ENCODE peak calls at places on chromosome 12, in nine cellular contexts. One of them, this sample, is unnamed.

GRCh38 chr12:1930816-1931597 is 12.6 kb upstream of the CACNA2D4 start:
- DNase-seq in tibial nerve: no peak
- DNase-seq in colonic mucosa: no peak
- DNase-seq in stomach: peak; percentile 15
- DNase-seq in transverse colon: no peak
- DNase-seq in aorta: no peak
- DNase-seq in IMR-90: no peak
- DNase-seq in uterus: peak; percentile 4
- DNase-seq in body of pancreas: no peak
- DNase-seq in this sample: no peak

GRCh38 chr12:109741970-109742372 is 28.3 kb downstream of the FAM222A start:
- DNase-seq in tibial nerve: no peak
- DNase-seq in colonic mucosa: no peak
- DNase-seq in stomach: peak; percentile 18
- DNase-seq in transverse colon: no peak
- DNase-seq in aorta: peak; percentile 23
- DNase-seq in IMR-90: no peak
- DNase-seq in uterus: no peak
- DNase-seq in body of pancreas: peak; percentile 9
- DNase-seq in this sample: no peak

GRCh38 chr12:55683676-55684075 is 24.0 kb downstream of the ITGA7 start:
- DNase-seq in tibial nerve: no peak
- DNase-seq in colonic mucosa: no peak
- DNase-seq in stomach: no peak
- DNase-seq in transverse colon: no peak
- DNase-seq in aorta: peak; percentile 35
- DNase-seq in IMR-90: no peak
- DNase-seq in uterus: no peak
- DNase-seq in body of pancreas: no peak
- DNase-seq in this sample: no peak

GRCh38 chr12:20946732-20947131 is 136.2 kb downstream of the SLCO1B3 start:
- DNase-seq in tibial nerve: no peak
- DNase-seq in colonic mucosa: peak; percentile 36
- DNase-seq in stomach: no peak
- DNase-seq in transverse colon: no peak
- DNase-seq in aorta: no peak
- DNase-seq in IMR-90: no peak
- DNase-seq in uterus: no peak
- DNase-seq in body of pancreas: peak; percentile 62
- DNase-seq in this sample: no peak

GRCh38 chr12:120822832-120823503 is 81.2 kb downstream of the SPPL3 start:
- DNase-seq in tibial nerve: no peak
- DNase-seq in colonic mucosa: no peak
- DNase-seq in stomach: no peak
- DNase-seq in transverse colon: no peak
- DNase-seq in aorta: no peak
- DNase-seq in IMR-90: no peak
- DNase-seq in uterus: no peak
- DNase-seq in body of pancreas: no peak
- DNase-seq in this sample: no peak

GRCh38 chr12:7602287-7602686 is 63.4 kb downstream of the APOBEC1 start:
- DNase-seq in tibial nerve: no peak
- DNase-seq in colonic mucosa: no peak
- DNase-seq in stomach: no peak
- DNase-seq in transverse colon: no peak
- DNase-seq in aorta: no peak
- DNase-seq in IMR-90: peak; percentile 11
- DNase-seq in uterus: no peak
- DNase-seq in body of pancreas: no peak
- DNase-seq in this sample: no peak

GRCh38 chr12:99435095-99435791 is 212.3 kb upstream of the GARIN6 start:
- DNase-seq in tibial nerve: no peak
- DNase-seq in colonic mucosa: no peak
- DNase-seq in stomach: no peak
- DNase-seq in transverse colon: no peak
- DNase-seq in aorta: no peak
- DNase-seq in IMR-90: no peak
- DNase-seq in uterus: no peak
- DNase-seq in body of pancreas: no peak
- DNase-seq in this sample: no peak

GRCh38 chr12:98574110-98574509 is 19.4 kb upstream of the SLC25A3 start:
- DNase-seq in tibial nerve: no peak
- DNase-seq in colonic mucosa: peak; percentile 49
- DNase-seq in stomach: peak; percentile 35
- DNase-seq in transverse colon: peak; percentile 50
- DNase-seq in aorta: no peak
- DNase-seq in IMR-90: no peak
- DNase-seq in uterus: no peak
- DNase-seq in body of pancreas: peak; percentile 23
- DNase-seq in this sample: no peak

GRCh38 chr12:102539651-102540553 is 59.5 kb upstream of the IGF1 start:
- DNase-seq in tibial nerve: no peak
- DNase-seq in colonic mucosa: no peak
- DNase-seq in stomach: no peak
- DNase-seq in transverse colon: no peak
- DNase-seq in aorta: no peak
- DNase-seq in IMR-90: peak; percentile 81
- DNase-seq in uterus: no peak
- DNase-seq in body of pancreas: no peak
- DNase-seq in this sample: no peak

GRCh38 chr12:122951406-122951805 is 14.9 kb downstream of the ABCB9 start:
- DNase-seq in tibial nerve: no peak
- DNase-seq in colonic mucosa: peak; percentile 77
- DNase-seq in stomach: peak; percentile 51
- DNase-seq in transverse colon: peak; percentile 74
- DNase-seq in aorta: no peak
- DNase-seq in IMR-90: peak; percentile 72
- DNase-seq in uterus: no peak
- DNase-seq in body of pancreas: no peak
- DNase-seq in this sample: no peak

GRCh38 chr12:10084733-10085132 is 14.1 kb downstream of the CLEC1A start:
- DNase-seq in tibial nerve: no peak
- DNase-seq in colonic mucosa: no peak
- DNase-seq in stomach: no peak
- DNase-seq in transverse colon: no peak
- DNase-seq in aorta: no peak
- DNase-seq in IMR-90: no peak
- DNase-seq in uterus: no peak
- DNase-seq in body of pancreas: no peak
- DNase-seq in this sample: no peak

GRCh38 chr12:10086387-10086786 is 12.4 kb downstream of the CLEC1A start:
- DNase-seq in tibial nerve: no peak
- DNase-seq in colonic mucosa: no peak
- DNase-seq in stomach: no peak
- DNase-seq in transverse colon: no peak
- DNase-seq in aorta: no peak
- DNase-seq in IMR-90: no peak
- DNase-seq in uterus: no peak
- DNase-seq in body of pancreas: no peak
- DNase-seq in this sample: no peak

DNA sequence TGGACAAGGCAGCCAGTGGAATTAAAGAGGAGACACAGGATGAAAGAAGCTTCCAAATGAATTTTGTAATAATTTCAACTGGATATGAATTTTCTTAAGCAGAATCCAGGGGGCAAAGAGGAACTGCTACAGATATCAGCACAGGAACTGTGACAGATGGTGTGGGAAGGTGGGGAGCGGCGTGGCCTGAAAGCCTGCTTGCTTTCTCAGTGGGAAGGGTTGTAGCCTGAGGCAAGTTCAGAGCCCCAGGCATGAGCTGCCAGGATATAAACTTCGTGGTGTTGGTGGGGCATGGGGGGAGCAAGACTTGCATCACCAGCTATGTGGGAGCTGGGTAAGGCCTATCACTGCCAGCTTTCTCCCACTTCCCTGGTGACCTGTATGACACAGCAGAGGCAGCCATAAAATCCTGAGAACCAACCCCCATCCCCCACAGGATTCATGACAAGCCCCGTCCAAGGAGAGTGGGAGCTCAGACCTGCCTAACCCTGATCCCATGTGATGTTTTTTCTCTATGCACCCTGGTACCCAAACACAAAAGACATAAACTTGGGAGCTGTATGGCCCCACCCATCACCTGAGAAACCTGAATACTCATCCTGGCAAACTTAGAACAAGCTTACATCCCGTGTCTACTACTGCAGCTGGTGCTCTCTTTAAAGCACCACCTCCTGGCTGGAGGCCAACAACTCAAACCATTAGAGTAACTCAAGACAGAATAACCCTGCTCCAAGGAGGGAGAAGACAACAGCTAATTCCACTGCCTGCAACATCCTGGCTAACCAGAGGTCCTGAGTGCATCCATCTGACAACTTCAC is 16.5 kb downstream of the CLEC1A start:
- DNase-seq in tibial nerve: no peak
- DNase-seq in colonic mucosa: no peak
- DNase-seq in stomach: no peak
- DNase-seq in transverse colon: no peak
- DNase-seq in aorta: peak; percentile 37
- DNase-seq in IMR-90: no peak
- DNase-seq in uterus: no peak
- DNase-seq in body of pancreas: no peak
- DNase-seq in this sample: no peak
- H3K9me3 ChIP-seq in tibial nerve: no peaks in the 10 kb centered on the region
- H3K9me3 ChIP-seq in colonic mucosa: no peaks in the 10 kb centered on the region
- H3K9me3 ChIP-seq in stomach: peaks cover 14% of the 10 kb centered on the region
- H3K9me3 ChIP-seq in transverse colon: no peaks in the 10 kb centered on the region
- H3K9me3 ChIP-seq in aorta: peaks cover 6% of the 10 kb centered on the region
- H3K9me3 ChIP-seq in IMR-90: peaks cover 3% of the 10 kb centered on the region
- H3K9me3 ChIP-seq in uterus: no peaks in the 10 kb centered on the region
- H3K9me3 ChIP-seq in body of pancreas: no peaks in the 10 kb centered on the region
- H3K9me3 ChIP-seq in this sample: no peaks in the 10 kb centered on the region

DNA sequence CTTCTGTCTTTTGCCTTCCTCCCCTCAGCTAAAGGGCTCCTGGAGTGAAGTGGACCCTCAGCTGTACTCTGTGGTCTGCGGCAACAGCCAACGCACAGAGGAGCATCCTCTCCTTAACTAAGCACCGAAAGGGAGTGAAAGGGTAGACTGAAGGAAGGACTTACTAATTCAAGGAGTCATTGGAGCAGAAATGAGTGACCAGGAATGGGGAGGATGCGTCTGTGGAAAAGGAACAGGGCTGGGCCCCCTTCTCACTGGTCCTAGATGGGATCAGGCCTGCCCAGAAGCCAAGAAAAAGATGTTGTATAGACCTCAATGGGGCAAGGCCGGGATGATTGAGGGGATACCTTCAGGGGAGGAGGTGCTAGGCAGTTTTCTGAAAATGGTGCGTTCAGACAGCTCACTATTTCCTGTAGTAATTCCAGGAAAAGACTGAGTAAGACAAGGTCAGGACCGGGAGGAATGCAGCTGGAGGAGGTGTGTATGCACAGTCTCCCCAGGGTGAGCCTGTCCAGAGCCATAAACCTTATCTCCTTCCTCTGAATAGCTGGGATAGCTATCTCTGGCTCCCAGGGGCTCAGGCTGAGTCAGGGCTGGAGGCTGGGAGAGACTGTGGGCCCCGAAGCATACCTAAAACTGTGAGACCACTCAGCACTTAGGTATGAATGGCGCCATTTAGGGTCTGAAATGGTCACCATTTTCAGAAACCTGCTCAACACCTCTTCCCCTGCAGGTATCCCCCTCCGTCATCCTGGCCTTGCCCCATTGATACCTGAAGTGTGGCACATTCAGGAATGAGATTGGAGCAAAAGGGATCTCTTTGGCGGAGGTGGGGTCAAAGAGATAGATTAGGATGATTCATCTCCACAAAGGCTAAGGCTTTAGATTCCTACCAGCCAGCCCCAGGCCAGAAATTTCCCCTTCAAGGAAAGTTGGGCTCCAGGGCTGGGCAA is 20.2 kb upstream of the KRT8 start:
- DNase-seq in tibial nerve: no peak
- DNase-seq in colonic mucosa: peak; percentile 83
- DNase-seq in stomach: no peak
- DNase-seq in transverse colon: peak; percentile 68
- DNase-seq in aorta: no peak
- DNase-seq in IMR-90: peak; percentile 93
- DNase-seq in uterus: peak; percentile 24
- DNase-seq in body of pancreas: peak; percentile 53
- DNase-seq in this sample: no peak
- H3K4me1 ChIP-seq in tibial nerve: no peaks in the 10 kb centered on the region
- H3K4me1 ChIP-seq in colonic mucosa: peaks cover 18% of the 10 kb centered on the region
- H3K4me1 ChIP-seq in stomach: peaks cover 36% of the 10 kb centered on the region
- H3K4me1 ChIP-seq in transverse colon: peaks cover 70% of the 10 kb centered on the region
- H3K4me1 ChIP-seq in aorta: no peaks in the 10 kb centered on the region
- H3K4me1 ChIP-seq in IMR-90: peaks cover 34% of the 10 kb centered on the region
- H3K4me1 ChIP-seq in uterus: peaks cover 9% of the 10 kb centered on the region
- H3K4me1 ChIP-seq in body of pancreas: peaks cover 48% of the 10 kb centered on the region
- H3K4me1 ChIP-seq in this sample: no peaks in the 10 kb centered on the region

DNA sequence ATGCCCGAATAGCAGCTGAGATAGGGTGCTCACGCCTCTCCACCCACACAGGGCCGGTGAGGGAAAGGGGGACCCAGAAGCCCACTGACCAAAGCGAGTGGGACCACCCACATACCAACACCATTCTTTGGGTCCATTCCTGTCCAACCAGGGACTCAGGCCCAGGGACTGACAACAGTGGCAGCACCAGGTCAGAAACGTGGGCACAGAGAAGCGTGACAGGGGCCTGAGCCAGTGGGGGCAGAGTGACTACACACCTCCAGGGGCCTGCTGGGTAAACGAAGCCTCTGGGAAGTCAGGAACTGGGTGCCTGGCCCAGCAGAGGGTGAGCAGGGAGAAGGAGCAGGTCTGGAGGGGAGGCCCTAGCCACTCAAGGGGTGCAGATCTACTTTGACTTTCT is 13.7 kb downstream of the SPRYD3 start:
- DNase-seq in tibial nerve: no peak
- DNase-seq in colonic mucosa: no peak
- DNase-seq in stomach: no peak
- DNase-seq in transverse colon: no peak
- DNase-seq in aorta: peak; percentile 77
- DNase-seq in IMR-90: no peak
- DNase-seq in uterus: peak; percentile 28
- DNase-seq in body of pancreas: no peak
- DNase-seq in this sample: no peak
- H3K27ac ChIP-seq in tibial nerve: peak overlapping the region; percentile 79
- H3K27ac ChIP-seq in colonic mucosa: no peak overlapping the region
- H3K27ac ChIP-seq in stomach: peak overlapping the region; percentile 81
- H3K27ac ChIP-seq in transverse colon: peak overlapping the region; percentile 36
- H3K27ac ChIP-seq in aorta: peak overlapping the region; percentile 39
- H3K27ac ChIP-seq in IMR-90: peak overlapping the region; percentile 7
- H3K27ac ChIP-seq in uterus: peak overlapping the region; percentile 82
- H3K27ac ChIP-seq in body of pancreas: no peak overlapping the region
- H3K27ac ChIP-seq in this sample: peak overlapping the region; percentile 73

DNA sequence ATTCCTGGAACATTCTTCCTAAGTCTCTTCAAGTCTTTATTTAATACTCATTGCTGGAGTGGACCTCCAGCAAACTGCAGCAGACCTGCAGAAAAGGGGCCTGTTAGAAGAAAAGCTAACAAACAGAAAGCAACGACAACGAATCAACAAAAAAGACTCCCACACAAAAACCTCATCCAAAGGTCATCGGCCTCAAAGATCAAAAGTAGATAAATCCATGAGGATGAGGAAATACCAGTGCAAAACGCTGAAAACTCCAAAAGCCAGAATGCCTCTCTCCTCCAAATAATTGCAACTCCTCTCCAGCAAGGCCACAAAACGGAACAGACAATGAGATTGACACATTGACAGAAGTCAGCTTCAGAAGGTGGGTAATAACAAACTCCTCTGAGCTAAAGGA is 472.2 kb downstream of the C12orf50 start:
- DNase-seq in tibial nerve: no peak
- DNase-seq in colonic mucosa: no peak
- DNase-seq in stomach: no peak
- DNase-seq in transverse colon: no peak
- DNase-seq in aorta: no peak
- DNase-seq in IMR-90: no peak
- DNase-seq in uterus: no peak
- DNase-seq in body of pancreas: no peak
- DNase-seq in this sample: no peak
- H3K9me3 ChIP-seq in tibial nerve: no peaks in the 10 kb centered on the region
- H3K9me3 ChIP-seq in colonic mucosa: no peaks in the 10 kb centered on the region
- H3K9me3 ChIP-seq in stomach: no peaks in the 10 kb centered on the region
- H3K9me3 ChIP-seq in transverse colon: no peaks in the 10 kb centered on the region
- H3K9me3 ChIP-seq in aorta: no peaks in the 10 kb centered on the region
- H3K9me3 ChIP-seq in IMR-90: no peaks in the 10 kb centered on the region
- H3K9me3 ChIP-seq in uterus: no peaks in the 10 kb centered on the region
- H3K9me3 ChIP-seq in body of pancreas: no peaks in the 10 kb centered on the region
- H3K9me3 ChIP-seq in this sample: no peaks in the 10 kb centered on the region